ENCODE peak calls at places on chromosomes 16 and 17, in eight cellular contexts. O is mucosa of descending colon, E is left ventricle myocardium inferior, W is fibroblast of lung, G is tibial nerve, I is PC-3, S is fibroblast of the aortic adventitia, L is thoracic aorta. F is an unnamed sample.

GRCh38 chr17:50626037-50626574 is 8.6 kb upstream of the ABCC3 start:
- DNase-seq in E (peak; percentile 74), S (peak; percentile 82), W (peak; percentile 78), L (no peak), I (peak; percentile 76), O (peak; percentile 75), G (peak; percentile 35), F (no peak)

GRCh38 chr17:32483451-32484019 is 3.3 kb upstream of the CDK5R1 start:
- DNase-seq in W (peak; percentile 77), G (peak; percentile 56), I (peak; percentile 25), S (peak; percentile 76), O (peak; percentile 46), L (no peak), E (peak; percentile 84), F (no peak)

GRCh38 chr17:35087731-35088646 is 24.5 kb upstream of the RFFL start:
- DNase-seq in I (peak; percentile 47), L (no peak), W (peak; percentile 52), O (peak; percentile 73), G (no peak), E (peak; percentile 46), S (peak; percentile 49), F (no peak)

GRCh38 chr16:2532494-2533141 is 1.4 kb upstream of the CEMP1 start:
- DNase-seq in S (peak; percentile 47), G (peak; percentile 58), L (no peak), E (peak; percentile 57), O (peak; percentile 89), W (peak; percentile 52), I (peak; percentile 64), F (no peak)

GRCh38 chr17:79800325-79801155 is 3.7 kb upstream of the CBX8 start:
- DNase-seq in W (peak; percentile 57), S (peak; percentile 45), L (no peak), E (no peak), O (peak; percentile 68), G (no peak), I (peak; percentile 58), F (no peak)

GRCh38 chr17:62876063-62876462 is 67.9 kb upstream of the MARCHF10 start:
- DNase-seq in W (no peak), L (no peak), I (peak; percentile 52), O (no peak), E (no peak), G (no peak), S (peak; percentile 37), F (no peak)

GRCh38 chr17:76722279-76722678 is 4.1 kb downstream of the JMJD6 start:
- DNase-seq in O (no peak), W (no peak), L (no peak), G (no peak), I (no peak), E (no peak), S (no peak), F (no peak)

GRCh38 chr17:7315570-7316243 is 547 bp upstream of the GPS2 start:
- DNase-seq in G (no peak), O (no peak), E (no peak), S (no peak), I (peak; percentile 2), W (no peak), L (no peak), F (no peak)

GRCh38 chr16:3171181-3171854 is 16.7 kb upstream of the OR1F1 start:
- DNase-seq in W (no peak), E (no peak), S (no peak), L (no peak), G (no peak), O (no peak), I (no peak), F (no peak)

GRCh38 chr16:88655733-88656281 is 5.0 kb upstream of the CYBA start:
- DNase-seq in G (no peak), L (no peak), W (no peak), E (no peak), I (no peak), O (no peak), S (no peak), F (no peak)

DNA sequence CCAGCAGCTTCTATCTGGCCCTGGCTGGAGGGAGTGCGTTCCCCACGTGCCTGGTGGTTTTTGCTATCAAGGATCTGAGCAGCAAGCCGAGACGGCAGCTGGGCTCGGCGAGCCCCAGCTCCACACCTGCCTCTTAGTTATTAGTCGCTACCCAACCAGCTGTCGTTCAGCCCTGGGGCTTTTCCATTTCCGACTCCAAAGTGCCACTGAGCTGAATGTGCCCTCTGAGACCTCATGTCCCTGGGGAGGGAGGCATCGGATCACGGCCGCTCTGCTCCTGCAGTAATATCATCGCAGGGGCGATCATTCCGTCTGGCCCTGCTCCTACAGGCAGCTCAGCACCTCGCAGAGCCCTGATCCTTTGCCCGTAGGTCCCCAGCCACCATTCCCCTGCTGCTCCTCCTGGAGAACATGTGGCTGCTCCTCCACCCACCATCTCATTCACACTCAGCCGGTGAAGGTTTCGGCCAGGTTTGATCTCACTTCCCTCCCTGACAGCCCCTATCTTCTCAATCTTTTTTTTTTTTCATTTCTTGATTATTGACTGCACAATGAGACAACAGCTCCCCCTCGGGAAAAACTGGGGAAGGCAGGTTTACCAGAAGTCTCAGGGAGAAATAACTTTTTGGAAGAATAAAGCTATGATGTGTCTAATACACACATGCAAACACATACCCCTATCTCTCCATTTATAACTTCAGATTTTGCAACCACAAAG is 86.7 kb downstream of the ZFHX3 start:
- DNase-seq in I (peak; percentile 25), S (no peak), G (no peak), L (no peak), O (no peak), W (peak; percentile 33), E (no peak), F (no peak)
- H3K4me3 ChIP-seq in I (no peak overlapping the region), S (no peak overlapping the region), G (no peak overlapping the region), L (no peak overlapping the region), O (no peak overlapping the region), W (no peak overlapping the region), E (no peak overlapping the region), F (peak overlapping the region; percentile 5)

GRCh38 chr17:70901870-70902269 is 732.5 kb downstream of the KCNJ2 start:
- DNase-seq in L (no peak), O (no peak), S (no peak), W (no peak), I (no peak), E (no peak), G (no peak), F (no peak)
- TF ChIP-seq CTCF in L (no peak), O (no peak), S (no peak), W (no peak), I (peak; percentile 55), E (no peak), G (no peak), F (no peak)

GRCh38 chr16:72909196-72909595 is 138.7 kb downstream of the ZFHX3 start:
- DNase-seq in E (no peak), L (no peak), S (no peak), O (no peak), I (no peak), W (no peak), G (no peak), F (no peak)
- H3K4me3 ChIP-seq in E (no peak overlapping the region), L (no peak overlapping the region), S (no peak overlapping the region), O (no peak overlapping the region), I (no peak overlapping the region), W (no peak overlapping the region), G (no peak overlapping the region), F (no peak overlapping the region)

DNA sequence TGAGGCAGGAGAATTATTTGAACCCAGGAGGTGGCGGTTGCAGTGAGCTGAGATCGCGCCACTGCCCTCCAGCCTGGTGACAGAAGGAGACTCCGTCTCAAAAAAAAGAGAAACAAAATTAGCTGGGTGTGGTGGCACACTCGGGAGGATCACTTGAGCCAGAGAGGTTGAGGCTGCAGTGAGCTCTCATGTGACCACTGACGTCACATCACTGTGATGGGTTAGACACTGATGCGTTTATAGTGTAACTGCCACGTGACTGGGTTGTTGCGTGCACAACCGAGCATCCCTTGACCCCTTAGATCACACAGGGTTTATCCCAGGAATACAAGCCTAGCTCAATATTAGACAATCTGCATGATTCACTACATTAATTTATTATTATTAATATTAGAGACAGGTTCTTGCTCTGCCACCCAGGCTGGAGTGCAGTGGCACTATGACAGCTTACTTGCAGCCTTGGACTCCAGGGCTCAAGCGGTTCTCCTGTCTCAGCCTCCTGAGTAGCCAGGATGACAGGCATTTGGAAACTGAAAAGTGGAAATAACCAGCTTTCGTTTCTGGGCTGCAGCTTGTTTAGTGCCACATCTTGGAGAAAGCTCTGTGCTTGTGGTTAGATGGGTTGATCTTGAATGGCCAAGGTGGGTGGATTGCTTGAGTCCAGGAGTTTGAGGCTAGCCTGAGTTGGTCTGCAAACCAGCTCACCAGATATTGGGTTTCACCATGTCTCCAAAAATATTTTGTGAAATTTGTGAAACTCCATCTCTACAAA is 26.4 kb upstream of the ABR start:
- DNase-seq in E (no peak), I (no peak), O (no peak), G (no peak), L (no peak), S (no peak), W (no peak), F (no peak)
- TF ChIP-seq CTCF in E (no peak), I (no peak), O (no peak), G (no peak), L (no peak), S (no peak), W (no peak), F (no peak)

DNA sequence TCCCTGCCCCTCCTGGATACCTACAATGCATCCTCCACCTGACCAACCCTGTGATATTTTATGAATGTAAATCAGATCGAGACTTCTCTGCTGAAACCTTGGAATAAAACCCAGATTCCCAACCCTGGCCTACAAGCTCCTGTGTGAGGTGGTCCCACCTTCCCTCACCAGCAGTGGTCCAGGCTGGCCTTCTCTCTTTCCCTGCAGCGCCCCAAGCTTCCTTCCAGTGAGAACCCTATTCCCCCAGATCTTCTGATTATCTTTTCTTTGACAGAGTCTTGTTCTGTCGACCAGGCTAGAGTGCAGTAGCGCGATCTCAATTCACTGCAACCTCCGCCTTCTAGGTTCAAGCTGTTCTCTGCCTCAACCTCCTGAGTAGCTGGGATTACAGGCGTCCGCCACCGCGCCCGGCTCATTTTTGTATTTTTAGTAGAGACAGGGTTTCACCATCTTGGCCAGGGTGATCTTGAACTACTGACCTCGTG is 2.5 kb upstream of the HELZ start:
- DNase-seq in W (no peak), E (no peak), L (no peak), I (no peak), S (no peak), G (no peak), O (no peak), F (no peak)
- H3K4me3 ChIP-seq in W (no peak overlapping the region), E (no peak overlapping the region), L (no peak overlapping the region), I (no peak overlapping the region), S (no peak overlapping the region), G (no peak overlapping the region), O (no peak overlapping the region), F (no peak overlapping the region)